ENCODE peak calls at places on chromosome 16, in ten cellular contexts. W is effector memory CD4-positive, alpha-beta T cell; H is left ventricle myocardium inferior; D is mammary epithelial cell; R is CD8-positive, alpha-beta T cell; T is coronary artery; M is HCT116; J is brain microvascular endothelial cell; Q is heart left ventricle; A is H1. E is an unnamed sample.

GRCh38 chr16:11329080-11329491 is 16.2 kb upstream of the RMI2 start:
- DNase-seq in Q (no peak), R (no peak), T (no peak), J (no peak), A (no peak), M (no peak), D (no peak), W (no peak), H (no peak), E (no peak)

GRCh38 chr16:81483064-81483969 is 38.7 kb downstream of the CMIP start:
- DNase-seq in A (no peak), W (no peak), D (no peak), T (no peak), M (no peak), J (no peak), R (no peak), Q (peak), H (peak), E (no peak)

GRCh38 chr16:24538756-24539294 is 541 bp upstream of the RBBP6 start:
- DNase-seq in W (no peak), T (no peak), J (peak), M (no peak), Q (no peak), D (no peak), A (no peak), R (no peak), H (no peak), E (no peak)

GRCh38 chr16:81006472-81007311 is at the start of the genes CENPN and CMC2:
- DNase-seq in W (peak), M (peak), D (peak), H (peak), A (peak), T (peak), R (peak), J (peak), Q (peak), E (peak)

GRCh38 chr16:14600164-14600563 is 29.9 kb downstream of the PARN start:
- DNase-seq in Q (no peak), D (no peak), T (no peak), J (peak), A (no peak), W (no peak), M (peak), R (no peak), H (no peak), E (no peak)

GRCh38 chr16:68444058-68444657 is 4.2 kb downstream of the SMPD3 start:
- DNase-seq in J (peak), W (no peak), Q (peak), R (no peak), M (no peak), T (no peak), H (no peak), A (no peak), D (peak), E (no peak)

GRCh38 chr16:88804552-88805339 is 1.2 kb downstream of the CDT1 start:
- DNase-seq in H (no peak), T (no peak), D (peak), W (no peak), R (no peak), M (no peak), A (no peak), J (no peak), Q (no peak), E (no peak)

GRCh38 chr16:17578921-17579876 is 108.4 kb upstream of the XYLT1 start:
- DNase-seq in Q (peak), M (peak), W (peak), H (no peak), D (peak), A (peak), R (peak), T (no peak), J (peak), E (peak)

GRCh38 chr16:85888405-85889331 is 10.3 kb upstream of the IRF8 start:
- DNase-seq in R (no peak), T (no peak), W (no peak), H (no peak), D (peak), A (no peak), J (peak), M (no peak), Q (no peak), E (no peak)

GRCh38 chr16:53456625-53457024 is 22.4 kb downstream of the RBL2 start:
- DNase-seq in R (peak), J (no peak), M (no peak), Q (no peak), H (no peak), D (no peak), T (no peak), W (peak), A (no peak), E (no peak)
- H3K27ac ChIP-seq in R (peak), J (no peak), M (no peak), Q (no peak), H (no peak), D (no peak), T (no peak), W (peak), A (no peak), E (no peak)

GRCh38 chr16:2464333-2464732 is 4.4 kb downstream of the TEDC2 start:
- DNase-seq in D (no peak), J (no peak), R (no peak), H (no peak), T (no peak), Q (no peak), M (no peak), A (no peak), W (no peak), E (no peak)
- H3K27ac ChIP-seq in D (no peak), J (no peak), R (no peak), H (no peak), T (no peak), Q (no peak), M (no peak), A (no peak), W (no peak), E (no peak)

GRCh38 chr16:72992142-72992601 is 55.8 kb downstream of the ZFHX3 start:
- DNase-seq in D (no peak), J (no peak), R (no peak), H (no peak), M (no peak), Q (no peak), T (peak), W (no peak), A (no peak), E (no peak)
- H3K27ac ChIP-seq in D (no peak), J (no peak), R (no peak), H (peak), M (no peak), Q (no peak), T (peak), W (no peak), A (no peak), E (no peak)

GRCh38 chr16:20903889-20904506 is 3.4 kb downstream of the LYRM1 start:
- DNase-seq in M (no peak), A (no peak), T (no peak), W (no peak), J (no peak), Q (no peak), R (no peak), D (no peak), H (no peak), E (no peak)
- H3K27ac ChIP-seq in M (peak), A (no peak), T (peak), W (peak), J (peak), Q (peak), R (no peak), D (peak), H (peak), E (no peak)

GRCh38 chr16:84085271-84085667 is 31.5 kb downstream of the MBTPS1 start:
- DNase-seq in Q (no peak), H (no peak), M (no peak), W (no peak), A (no peak), R (no peak), D (no peak), J (no peak), T (no peak), E (no peak)
- H3K27ac ChIP-seq in Q (peak), H (peak), M (no peak), W (no peak), A (no peak), R (no peak), D (no peak), J (no peak), T (no peak), E (no peak)

GRCh38 chr16:55499951-55500350 is 8.9 kb upstream of the LPCAT2 start:
- DNase-seq in A (no peak), Q (peak), J (peak), T (no peak), R (no peak), M (peak), D (peak), W (no peak), H (no peak), E (peak)
- H3K27ac ChIP-seq in A (no peak), Q (no peak), J (peak), T (peak), R (no peak), M (no peak), D (peak), W (no peak), H (peak), E (peak)

DNA sequence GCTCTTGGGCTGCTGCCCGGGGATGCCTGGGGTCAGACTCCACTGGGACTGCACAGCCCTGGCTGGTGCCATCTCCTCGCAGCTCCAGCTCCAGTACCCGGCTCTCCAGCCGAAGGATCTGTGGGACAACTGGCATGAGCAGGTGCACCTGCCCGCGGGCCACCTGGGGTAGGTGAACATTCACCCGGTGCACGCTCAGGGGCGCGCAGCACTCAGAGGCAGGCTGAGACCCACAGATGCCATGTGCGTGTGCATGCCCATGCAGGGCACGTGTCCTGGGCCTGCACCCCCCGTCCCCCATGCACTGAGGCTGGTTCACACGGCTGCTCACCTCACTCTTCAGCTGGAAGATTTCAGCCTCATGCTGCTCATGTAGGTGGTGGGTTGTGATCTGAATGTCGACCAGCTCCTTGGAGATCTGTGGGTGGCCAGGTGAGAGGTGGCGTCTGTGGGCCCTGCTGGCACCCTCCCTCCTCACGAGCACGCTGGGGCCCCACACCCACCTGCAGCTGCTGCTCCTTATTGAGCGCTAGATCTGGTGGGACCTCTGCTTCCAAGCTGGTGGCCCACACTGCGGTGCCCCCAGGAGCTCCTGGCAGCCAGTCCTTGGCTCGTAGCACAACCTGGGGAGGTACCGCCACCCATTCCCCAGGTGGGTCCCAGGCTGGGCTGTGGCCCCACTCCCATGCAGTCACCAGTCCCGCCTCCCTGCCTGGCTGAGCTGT is 618 bp downstream of the CCDC78 start:
- DNase-seq in R (no peak), J (no peak), H (no peak), T (no peak), M (no peak), Q (no peak), A (no peak), W (no peak), D (no peak), E (no peak)
- H3K27ac ChIP-seq in R (no peak), J (no peak), H (no peak), T (no peak), M (peak), Q (no peak), A (no peak), W (no peak), D (no peak), E (no peak)

DNA sequence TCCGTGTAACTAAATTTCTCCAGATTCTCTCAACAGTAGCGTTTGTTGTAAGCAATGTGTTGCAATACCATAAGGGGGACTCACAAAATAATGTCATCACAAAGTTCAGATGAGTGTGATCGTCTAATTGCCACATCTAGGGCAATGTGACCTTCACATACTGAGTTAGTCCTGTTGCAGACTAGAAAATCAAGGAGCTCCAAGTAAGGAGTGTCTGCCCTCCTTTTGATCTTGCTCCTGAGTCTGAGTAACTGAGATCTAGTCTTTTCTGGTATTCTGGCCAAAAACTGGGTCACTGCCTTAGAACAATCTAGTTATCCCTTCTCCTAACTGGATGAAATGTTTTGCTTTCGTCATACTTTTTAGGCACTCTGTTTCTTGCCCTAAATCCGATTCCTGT is 712.1 kb downstream of the CDH11 start:
- DNase-seq in D (no peak), J (no peak), M (no peak), Q (no peak), R (no peak), T (no peak), H (no peak), A (no peak), W (no peak), E (no peak)
- H3K27ac ChIP-seq in D (no peak), J (no peak), M (no peak), Q (no peak), R (no peak), T (peak), H (peak), A (no peak), W (no peak), E (no peak)

DNA sequence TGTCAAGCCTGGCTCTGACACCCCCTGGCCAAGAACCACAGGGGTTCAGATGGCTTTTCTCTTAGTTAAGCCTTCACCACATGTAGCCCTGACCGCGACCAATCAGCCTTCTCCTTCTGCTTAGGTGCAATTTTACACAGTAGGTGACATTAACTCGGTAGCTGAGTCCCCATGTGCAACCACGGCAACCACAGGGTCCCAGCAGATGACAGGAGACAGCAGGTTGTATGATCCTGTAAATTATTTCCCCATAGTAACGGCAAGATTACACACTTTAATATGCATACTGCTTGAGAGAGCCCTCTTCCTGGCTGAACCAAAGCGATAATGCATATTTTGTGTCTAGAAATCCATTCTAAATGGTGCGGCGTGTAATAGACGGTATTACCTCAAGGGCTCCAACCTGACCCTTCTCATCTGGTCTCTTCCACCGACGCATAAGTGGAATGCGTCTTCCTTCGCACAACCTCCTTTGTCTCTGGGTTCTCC is 458.7 kb upstream of the ZFHX3 start:
- DNase-seq in R (no peak), H (no peak), W (no peak), M (no peak), J (no peak), D (no peak), T (no peak), A (no peak), Q (no peak), E (no peak)
- H3K27ac ChIP-seq in R (no peak), H (no peak), W (no peak), M (no peak), J (no peak), D (no peak), T (no peak), A (no peak), Q (no peak), E (no peak)

E was measured in substantia nigra.